ENCODE peak calls at places on chromosomes 12 and 14, in ten cellular contexts. U, C, X, I, B, T, R, D, M and K are unnamed samples.

GRCh38 chr14:89078021-89078676 is 253.7 kb downstream of the TTC8 start:
- DNase-seq in T (no peak), D (no peak), X (no peak), I (no peak), M (no peak), U (no peak), C (no peak), B (no peak), R (no peak), K (no peak)

GRCh38 chr12:46201284-46201789 is 67.5 kb downstream of the SLC38A1 start:
- DNase-seq in M (no peak), U (no peak), R (no peak), B (no peak), X (no peak), D (no peak), C (no peak), T (no peak), I (no peak), K (no peak)

GRCh38 chr14:99009875-99010274 is 262.1 kb downstream of the BCL11B start:
- DNase-seq in R (no peak), I (no peak), T (no peak), D (no peak), C (no peak), B (no peak), U (no peak), X (no peak), M (no peak), K (no peak)

GRCh38 chr12:116939734-116940133 is 29.0 kb downstream of the FBXW8 start:
- DNase-seq in R (peak), B (no peak), U (no peak), M (no peak), X (no peak), C (no peak), D (no peak), I (no peak), T (no peak), K (no peak)

GRCh38 chr12:106118-106561 is 39.6 kb downstream of the IQSEC3 start:
- DNase-seq in X (no peak), T (no peak), M (peak), I (no peak), R (peak), U (no peak), B (peak), D (no peak), C (no peak), K (no peak)

GRCh38 chr12:20426191-20426590 is 57.9 kb downstream of the PDE3A start:
- DNase-seq in B (peak), D (no peak), T (no peak), U (no peak), I (no peak), C (no peak), X (no peak), R (peak), M (no peak), K (no peak)

GRCh38 chr12:6461401-6462233 is 8.9 kb downstream of the VAMP1 start:
- DNase-seq in X (no peak), M (peak), D (no peak), B (no peak), T (peak), C (no peak), R (no peak), U (no peak), I (peak), K (peak)

GRCh38 chr14:28762949-28763313 is 3.7 kb upstream of the FOXG1 start:
- DNase-seq in T (no peak), I (no peak), D (no peak), U (no peak), R (no peak), M (no peak), C (no peak), X (no peak), B (no peak), K (no peak)

GRCh38 chr12:20493924-20494323 is 125.6 kb downstream of the PDE3A start:
- DNase-seq in D (no peak), R (no peak), I (peak), T (no peak), X (peak), M (no peak), C (no peak), U (no peak), B (peak), K (no peak)

GRCh38 chr14:105865266-105865903 is 339.0 kb downstream of the TMEM121 start:
- DNase-seq in C (no peak), I (no peak), D (no peak), T (no peak), R (peak), B (no peak), U (no peak), M (no peak), X (no peak), K (no peak)

GRCh38 chr12:121770802-121771625 is 22.5 kb downstream of the RHOF start:
- DNase-seq in M (no peak), D (no peak), R (no peak), B (no peak), C (no peak), I (no peak), X (no peak), U (no peak), T (no peak), K (no peak)

GRCh38 chr14:24311837-24312615 is 724 bp downstream of the LTB4R start:
- DNase-seq in T (no peak), X (no peak), M (no peak), U (no peak), C (no peak), B (peak), R (no peak), D (no peak), I (no peak), K (no peak)

GRCh38 chr14:54189358-54190354 is 207.2 kb upstream of the CDKN3 start:
- DNase-seq in B (peak), U (no peak), D (no peak), X (peak), I (peak), M (no peak), C (no peak), T (no peak), R (no peak), K (no peak)

GRCh38 chr12:52377266-52377665 is 8.2 kb downstream of the KRT84 start:
- DNase-seq in M (no peak), C (no peak), I (no peak), U (no peak), R (no peak), T (no peak), B (no peak), D (no peak), X (no peak), K (no peak)

GRCh38 chr14:94145902-94146527 is 16.6 kb upstream of the IFI27L2 start:
- DNase-seq in D (no peak), R (no peak), T (no peak), I (no peak), X (no peak), C (no peak), B (no peak), M (no peak), U (no peak), K (no peak)

GRCh38 chr14:94462219-94462551 is 9.6 kb upstream of the SERPINA11 start:
- DNase-seq in U (no peak), I (no peak), M (no peak), D (no peak), X (no peak), B (no peak), C (no peak), T (no peak), R (no peak), K (no peak)

GRCh38 chr12:131994589-131994988 is 44.8 kb downstream of the EP400 start:
- DNase-seq in U (no peak), D (no peak), T (no peak), M (no peak), I (no peak), X (no peak), C (no peak), B (no peak), R (no peak), K (no peak)

DNA sequence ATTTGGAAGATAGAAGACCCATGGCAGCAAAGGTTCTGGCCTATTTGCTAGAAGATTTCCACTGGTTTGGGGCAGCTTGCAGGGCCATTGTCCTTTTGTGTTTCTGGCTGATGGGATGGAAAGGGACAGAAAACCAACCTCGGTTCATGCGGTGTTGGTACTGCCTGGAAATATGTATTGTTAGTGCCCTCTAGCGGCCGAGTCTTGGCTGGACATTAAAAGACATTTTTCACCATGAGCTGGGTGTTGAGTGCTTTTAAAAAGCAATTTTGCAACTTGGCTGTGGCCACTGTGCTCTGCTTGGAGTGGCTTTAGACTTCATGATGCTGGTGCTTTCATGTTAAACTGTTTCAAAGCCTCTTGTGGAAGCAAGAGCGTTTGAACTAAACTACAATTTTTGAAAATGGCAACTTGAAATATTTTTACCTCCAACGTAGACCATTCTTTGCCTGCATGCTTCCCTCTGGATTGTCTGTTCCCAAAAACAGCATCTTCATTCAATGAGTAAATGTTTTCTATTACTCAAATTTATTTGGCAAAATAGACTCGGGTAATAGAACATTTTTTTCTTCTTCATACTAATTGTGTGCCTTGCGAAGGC is 102.7 kb upstream of the TBX5 start:
- DNase-seq in T (peak), B (peak), I (peak), M (peak), R (peak), U (peak), C (peak), D (peak), X (peak), K (peak)
- TF ChIP-seq CTCF in T (peak), B (peak), I (peak), M (peak), R (peak), U (peak), C (no peak), D (peak), X (peak), K (no peak)

GRCh38 chr14:91834571-91834970 is 32.8 kb downstream of the TC2N start:
- DNase-seq in D (no peak), I (no peak), T (no peak), M (no peak), X (no peak), C (no peak), U (no peak), R (no peak), B (no peak), K (no peak)

GRCh38 chr14:91839754-91840153 is 27.6 kb downstream of the TC2N start:
- DNase-seq in T (no peak), X (no peak), C (no peak), I (no peak), D (no peak), R (no peak), U (no peak), M (no peak), B (no peak), K (no peak)

GRCh38 chr14:91837076-91837475 is 30.3 kb downstream of the TC2N start:
- DNase-seq in T (no peak), D (no peak), X (no peak), U (peak), B (no peak), M (no peak), C (no peak), I (no peak), R (no peak), K (no peak)

GRCh38 chr14:91835197-91835919 is 32.0 kb downstream of the TC2N start:
- DNase-seq in I (no peak), C (no peak), X (no peak), R (no peak), B (no peak), U (no peak), T (no peak), D (no peak), M (peak), K (no peak)

GRCh38 chr14:91835920-91836843 is 31.2 kb downstream of the TC2N start:
- DNase-seq in B (peak), I (no peak), D (no peak), X (no peak), U (peak), T (peak), C (peak), M (peak), R (peak), K (peak)
- TF ChIP-seq CTCF in B (no peak), I (no peak), D (no peak), X (no peak), U (no peak), T (no peak), C (no peak), M (no peak), R (no peak), K (no peak)

GRCh38 chr14:71855399-71856036 is 76.7 kb upstream of the RGS6 start:
- DNase-seq in B (peak), R (peak), M (peak), D (no peak), C (no peak), U (peak), T (no peak), I (peak), X (peak), K (peak)
- TF ChIP-seq CTCF in B (peak), R (peak), M (peak), D (peak), C (no peak), U (peak), T (peak), I (peak), X (peak), K (no peak)

DNA sequence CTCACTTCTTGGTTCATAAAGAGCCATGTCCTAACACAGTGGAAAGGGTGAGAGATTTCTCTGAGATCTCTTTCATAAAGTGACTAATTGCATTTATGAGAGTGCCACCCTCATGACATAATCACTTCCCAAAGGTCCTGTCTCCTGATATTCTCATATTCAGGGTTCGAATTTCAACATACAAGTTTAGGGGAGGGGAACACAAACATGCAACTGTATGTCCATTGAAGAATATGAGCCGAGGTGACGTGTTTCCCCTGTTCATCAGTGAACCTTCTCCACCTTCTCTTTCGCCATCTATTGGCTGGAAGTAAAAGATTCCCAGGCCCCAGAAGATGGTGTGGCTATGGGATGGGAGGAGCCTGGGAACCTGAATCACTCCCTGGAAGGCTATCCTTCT is 354.2 kb upstream of the ATP2B1 start:
- DNase-seq in M (no peak), B (no peak), C (no peak), X (no peak), R (no peak), D (no peak), T (no peak), U (no peak), I (no peak), K (no peak)
- TF ChIP-seq CTCF in M (no peak), B (no peak), C (no peak), X (no peak), R (no peak), D (no peak), T (no peak), U (no peak), I (no peak), K (no peak)

GRCh38 chr12:12070149-12070548 is 590 bp upstream of the BCL2L14 start:
- DNase-seq in X (no peak), T (no peak), C (no peak), D (no peak), B (no peak), I (no peak), R (no peak), U (no peak), M (peak), K (no peak)

GRCh38 chr12:12072064-12072760 is 1.5 kb downstream of the BCL2L14 start:
- DNase-seq in R (no peak), D (no peak), M (peak), C (no peak), U (peak), T (no peak), X (no peak), B (no peak), I (no peak), K (no peak)

GRCh38 chr12:12070674-12071661 is at the start of gene BCL2L14:
- DNase-seq in T (no peak), R (no peak), U (no peak), D (no peak), B (no peak), X (no peak), C (no peak), M (peak), I (no peak), K (no peak)
- TF ChIP-seq CTCF in T (no peak), R (no peak), U (no peak), D (no peak), B (no peak), X (no peak), C (no peak), M (no peak), I (no peak), K (no peak)

DNA sequence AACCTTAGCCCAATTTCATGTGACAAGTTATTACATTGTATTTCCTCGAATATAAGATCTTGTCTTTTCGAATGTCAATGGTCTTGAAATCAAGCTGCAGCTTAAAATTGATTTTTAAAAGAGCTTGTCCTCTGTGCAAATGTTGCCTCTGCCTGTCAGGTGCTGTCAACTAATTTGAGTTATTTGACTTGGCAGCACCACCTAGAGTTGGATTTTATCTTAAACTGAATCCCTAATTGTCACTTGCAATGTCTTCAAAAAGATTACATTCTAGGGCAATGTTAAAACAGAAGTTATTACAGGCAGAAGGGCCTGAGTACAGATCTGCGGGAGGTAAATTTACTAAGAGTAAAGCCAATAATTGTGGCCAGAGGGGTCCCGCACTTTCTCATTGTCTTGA is 26.2 kb upstream of the TUNAR start:
- DNase-seq in M (no peak), U (no peak), B (no peak), R (no peak), C (no peak), T (no peak), X (no peak), D (no peak), I (no peak), K (no peak)
- TF ChIP-seq CTCF in M (no peak), U (no peak), B (no peak), R (no peak), C (no peak), T (no peak), X (no peak), D (no peak), I (no peak), K (no peak)

GRCh38 chr12:23356927-23357708 is 592.4 kb downstream of the SOX5 start:
- DNase-seq in I (no peak), R (no peak), X (no peak), T (no peak), U (no peak), M (no peak), B (no peak), C (no peak), D (no peak), K (no peak)
- TF ChIP-seq CTCF in I (no peak), R (no peak), X (no peak), T (no peak), U (no peak), M (no peak), B (no peak), C (no peak), D (no peak), K (no peak)